ENCODE peak calls at places on chromosomes 16 and 17, in nine cellular contexts. V is SHP77; Z is activated T-cell treated with anti-CD3 and anti-CD28 coated beads for 1 hour; N is NCI-H187; E is NCI-H1105 treated with DMSO at 0.1 percent for 48 hours; Q is NCI-H526 treated with DMSO at 0.1 percent for 48 hours; J is testis; D is NCI-H774; L is activated effector memory CD4-positive, alpha-beta T cell treated with anti-CD3 and anti-CD28 coated beads, Interleukin-2, amount 50 U/mL, for 16 hours. O is an unnamed sample.

GRCh38 chr17:56708220-56708567 is 114.7 kb downstream of the NOG start:
- DNase-seq in V (no peak), Z (no peak), N (no peak), E (no peak), Q (no peak), J (no peak), D (no peak), L (no peak), O (no peak)

GRCh38 chr17:66200685-66201092 is 8.8 kb upstream of the CEP112 start:
- DNase-seq in V (peak), Z (peak), N (no peak), E (peak), Q (peak), J (peak), D (peak), L (peak), O (peak)

GRCh38 chr17:72125226-72125651 is 4.4 kb downstream of the SOX9 start:
- DNase-seq in V (no peak), Z (no peak), N (no peak), E (no peak), Q (peak), J (no peak), D (no peak), L (no peak), O (no peak)

GRCh38 chr17:20123209-20123608 is 114.0 kb downstream of the SPECC1 start:
- DNase-seq in V (no peak), Z (no peak), N (no peak), E (peak), Q (no peak), J (no peak), D (no peak), L (no peak), O (no peak)

GRCh38 chr17:62792122-62792800 is 15.9 kb downstream of the MARCHF10 start:
- DNase-seq in V (no peak), Z (no peak), N (no peak), E (no peak), Q (no peak), J (no peak), D (no peak), L (no peak), O (no peak)

GRCh38 chr16:53821957-53822625 is 118.1 kb downstream of the FTO start:
- DNase-seq in V (no peak), Z (no peak), N (no peak), E (no peak), Q (no peak), J (no peak), D (no peak), L (no peak), O (no peak)

GRCh38 chr16:9007177-9007794 is 43.6 kb upstream of the USP7 start:
- DNase-seq in V (no peak), Z (no peak), N (no peak), E (no peak), Q (no peak), J (no peak), D (no peak), L (no peak), O (no peak)

GRCh38 chr16:65698943-65699342 is 577.1 kb upstream of the CDH11 start:
- DNase-seq in V (no peak), Z (no peak), N (no peak), E (no peak), Q (no peak), J (peak), D (no peak), L (no peak), O (no peak)

GRCh38 chr17:73589096-73589980 is 54.9 kb downstream of the SDK2 start:
- DNase-seq in V (no peak), Z (no peak), N (peak), E (peak), Q (no peak), J (no peak), D (peak), L (no peak), O (peak)

GRCh38 chr16:53457670-53458069 is 23.4 kb downstream of the RBL2 start:
- DNase-seq in V (no peak), Z (peak), N (no peak), E (no peak), Q (no peak), J (no peak), D (no peak), L (peak), O (no peak)

GRCh38 chr16:81623365-81624102 is 155.6 kb upstream of the PLCG2 start:
- DNase-seq in V (peak), Z (peak), N (no peak), E (peak), Q (peak), J (peak), D (no peak), L (peak), O (peak)

GRCh38 chr16:71834291-71834690 is 11.5 kb upstream of the ATXN1L start:
- DNase-seq in V (no peak), Z (no peak), N (no peak), E (no peak), Q (no peak), J (no peak), D (no peak), L (no peak), O (no peak)

GRCh38 chr16:26281681-26282080 is 589.9 kb downstream of the HS3ST4 start:
- DNase-seq in V (no peak), Z (no peak), N (no peak), E (no peak), Q (no peak), J (no peak), D (no peak), L (no peak), O (no peak)

GRCh38 chr17:7557825-7558543 is 566 bp upstream of the TNFSF13 start:
- DNase-seq in V (peak), Z (no peak), N (no peak), E (peak), Q (no peak), J (peak), D (peak), L (no peak), O (peak)

GRCh38 chr17:44108440-44109311 is 14.8 kb downstream of the HDAC5 start:
- DNase-seq in V (no peak), Z (no peak), N (no peak), E (no peak), Q (no peak), J (peak), D (no peak), L (no peak), O (no peak)

GRCh38 chr16:15483857-15484256 is 49.5 kb downstream of the BMERB1 start:
- DNase-seq in V (no peak), Z (no peak), N (no peak), E (no peak), Q (no peak), J (no peak), D (no peak), L (no peak), O (no peak)

GRCh38 chr16:89563639-89564392 is 3.3 kb downstream of the RPL13 start:
- DNase-seq in V (no peak), Z (no peak), N (no peak), E (no peak), Q (no peak), J (no peak), D (no peak), L (no peak), O (no peak)

GRCh38 chr17:64155751-64156544 is 26.0 kb upstream of the ERN1 start:
- DNase-seq in V (no peak), Z (no peak), N (no peak), E (no peak), Q (no peak), J (peak), D (no peak), L (no peak), O (no peak)

GRCh38 chr16:75491876-75492275 is 3.4 kb downstream of the CHST6 start:
- DNase-seq in V (no peak), Z (no peak), N (no peak), E (peak), Q (peak), J (no peak), D (no peak), L (no peak), O (peak)

GRCh38 chr17:30954046-30954805 is 16.6 kb upstream of the RNF135 start:
- DNase-seq in V (no peak), Z (no peak), N (no peak), E (no peak), Q (no peak), J (no peak), D (no peak), L (peak), O (no peak)

GRCh38 chr17:81325057-81325973 is 30.2 kb upstream of the SLC38A10 start:
- DNase-seq in V (no peak), Z (no peak), N (no peak), E (no peak), Q (no peak), J (no peak), D (no peak), L (no peak), O (no peak)

GRCh38 chr17:29278692-29279091 is 15.3 kb downstream of the NUFIP2 start:
- DNase-seq in V (no peak), Z (no peak), N (no peak), E (no peak), Q (no peak), J (no peak), D (no peak), L (no peak), O (no peak)

GRCh38 chr16:71214771-71215381 is 15.6 kb downstream of the HYDIN start:
- DNase-seq in V (no peak), Z (no peak), N (no peak), E (peak), Q (no peak), J (no peak), D (no peak), L (no peak), O (no peak)

GRCh38 chr17:68198931-68199836 is 48.7 kb upstream of the AMZ2 start:
- DNase-seq in V (no peak), Z (no peak), N (no peak), E (peak), Q (peak), J (no peak), D (no peak), L (peak), O (peak)

GRCh38 chr16:86044881-86045600 is 146.1 kb downstream of the IRF8 start:
- DNase-seq in V (no peak), Z (peak), N (no peak), E (peak), Q (no peak), J (no peak), D (no peak), L (peak), O (peak)

GRCh38 chr17:83155128-83156081 is 76.0 kb downstream of the METRNL start:
- DNase-seq in V (no peak), Z (no peak), N (no peak), E (no peak), Q (no peak), J (peak), D (no peak), L (peak), O (no peak)

GRCh38 chr16:82776466-82777146 is 149.8 kb downstream of the CDH13 start:
- DNase-seq in V (no peak), Z (no peak), N (no peak), E (no peak), Q (no peak), J (no peak), D (no peak), L (no peak), O (no peak)

GRCh38 chr16:85286066-85286712 is 173.9 kb upstream of the CIBAR2 start:
- DNase-seq in V (no peak), Z (no peak), N (no peak), E (no peak), Q (no peak), J (peak), D (no peak), L (no peak), O (no peak)

GRCh38 chr16:8476824-8477223 is 113.5 kb downstream of the TMEM114 start:
- DNase-seq in V (no peak), Z (no peak), N (no peak), E (no peak), Q (no peak), J (no peak), D (no peak), L (no peak), O (no peak)

O was measured in COR-L47.